ENCODE peak calls at places on chromosomes 6 and 20, in seven cellular contexts. X, I, P, A, W, V and Q are unnamed samples.

GRCh38 chr6:41641352-41641925 is 3.2 kb downstream of the MDFI start:
- DNase-seq in X (no peak), I (no peak), P (no peak), A (no peak), W (no peak), V (no peak), Q (no peak)

GRCh38 chr6:149852180-149852579 is 12.0 kb downstream of the LRP11 start:
- DNase-seq in X (no peak), I (no peak), P (no peak), A (no peak), W (no peak), V (no peak), Q (no peak)

GRCh38 chr6:106870069-106870468 is 104.5 kb downstream of the CD24 start:
- DNase-seq in X (no peak), I (no peak), P (no peak), A (no peak), W (no peak), V (no peak), Q (no peak)

GRCh38 chr6:112085666-112086065 is 1.6 kb downstream of the TUBE1 start:
- DNase-seq in X (no peak), I (no peak), P (no peak), A (no peak), W (no peak), V (no peak), Q (no peak)

GRCh38 chr20:56974499-56975250 is 291.8 kb downstream of the BMP7 start:
- DNase-seq in X (peak), I (peak), P (no peak), A (peak), W (no peak), V (peak), Q (no peak)

GRCh38 chr6:129890164-129890563 is 29.0 kb upstream of the TMEM244 start:
- DNase-seq in X (no peak), I (no peak), P (no peak), A (no peak), W (no peak), V (no peak), Q (no peak)

GRCh38 chr6:16769131-16769985 is 8.1 kb upstream of the ATXN1 start:
- DNase-seq in X (no peak), I (no peak), P (peak), A (no peak), W (peak), V (no peak), Q (peak)

GRCh38 chr6:144845181-144845580 is 560.0 kb downstream of the UTRN start:
- DNase-seq in X (no peak), I (no peak), P (no peak), A (no peak), W (no peak), V (no peak), Q (no peak)

GRCh38 chr6:140897804-140898573 is 1234.7 kb upstream of the GJE1 start:
- DNase-seq in X (no peak), I (no peak), P (no peak), A (no peak), W (no peak), V (no peak), Q (no peak)

GRCh38 chr6:3822747-3823445 is 26.3 kb upstream of the FAM50B start:
- DNase-seq in X (no peak), I (no peak), P (no peak), A (no peak), W (no peak), V (no peak), Q (no peak)

GRCh38 chr20:18571578-18571977 is 4.3 kb downstream of the SMIM26 start:
- DNase-seq in X (no peak), I (no peak), P (no peak), A (no peak), W (no peak), V (no peak), Q (no peak)

GRCh38 chr6:41767112-41767946 is 12.4 kb downstream of the FRS3 start:
- DNase-seq in X (no peak), I (no peak), P (no peak), A (no peak), W (no peak), V (no peak), Q (no peak)

GRCh38 chr6:10368841-10369240 is 46.0 kb downstream of the TFAP2A start:
- DNase-seq in X (no peak), I (no peak), P (no peak), A (no peak), W (no peak), V (no peak), Q (no peak)

GRCh38 chr6:44023586-44024454 is 103.4 kb downstream of the MRPL14 start:
- DNase-seq in X (no peak), I (no peak), P (no peak), A (no peak), W (no peak), V (no peak), Q (no peak)

GRCh38 chr6:71490876-71491275 is 202.3 kb downstream of the OGFRL1 start:
- DNase-seq in X (no peak), I (no peak), P (no peak), A (no peak), W (no peak), V (no peak), Q (no peak)

GRCh38 chr20:31811796-31812728 is 7.1 kb upstream of the MYLK2 start:
- DNase-seq in X (no peak), I (no peak), P (no peak), A (no peak), W (no peak), V (no peak), Q (no peak)

GRCh38 chr6:62150048-62150663 is 135.9 kb downstream of the KHDRBS2 start:
- DNase-seq in X (no peak), I (peak), P (no peak), A (peak), W (no peak), V (peak), Q (no peak)

GRCh38 chr20:51569815-51570741 is 27.6 kb upstream of the NFATC2 start:
- DNase-seq in X (peak), I (no peak), P (no peak), A (no peak), W (no peak), V (no peak), Q (peak)

GRCh38 chr20:47586648-47587306 is 85.1 kb downstream of the NCOA3 start:
- DNase-seq in X (no peak), I (no peak), P (no peak), A (no peak), W (no peak), V (peak), Q (no peak)

GRCh38 chr6:30686908-30687658 is 638 bp upstream of the PPP1R18 start:
- DNase-seq in X (peak), I (peak), P (peak), A (peak), W (peak), V (peak), Q (peak)

GRCh38 chr6:127972815-127973214 is 72.0 kb upstream of the THEMIS start:
- DNase-seq in X (no peak), I (no peak), P (peak), A (no peak), W (peak), V (no peak), Q (no peak)

GRCh38 chr6:17419189-17419575 is 25.8 kb downstream of the CAP2 start:
- DNase-seq in X (no peak), I (no peak), P (no peak), A (no peak), W (no peak), V (no peak), Q (no peak)

GRCh38 chr6:149277621-149278020 is 39.9 kb upstream of the TAB2 start:
- DNase-seq in X (no peak), I (no peak), P (no peak), A (no peak), W (no peak), V (no peak), Q (no peak)

GRCh38 chr6:16511048-16511660 is 250.1 kb downstream of the ATXN1 start:
- DNase-seq in X (no peak), I (no peak), P (no peak), A (no peak), W (no peak), V (peak), Q (no peak)

GRCh38 chr20:1225263-1225728 is 548 bp upstream of the RAD21L1 start:
- DNase-seq in X (no peak), I (no peak), P (no peak), A (no peak), W (no peak), V (no peak), Q (no peak)

GRCh38 chr20:50399917-50400704 is 110.1 kb upstream of the PTPN1 start:
- DNase-seq in X (no peak), I (no peak), P (no peak), A (no peak), W (no peak), V (no peak), Q (no peak)

GRCh38 chr6:161736341-161736740 is 462.5 kb upstream of the AGPAT4 start:
- DNase-seq in X (no peak), I (no peak), P (no peak), A (no peak), W (no peak), V (no peak), Q (no peak)

GRCh38 chr20:64244281-64244805 is 11.2 kb upstream of the PCMTD2 start:
- DNase-seq in X (no peak), I (no peak), P (no peak), A (no peak), W (no peak), V (no peak), Q (no peak)

GRCh38 chr20:32112862-32113261 is 3.3 kb downstream of the TM9SF4 start:
- DNase-seq in X (no peak), I (no peak), P (no peak), A (no peak), W (no peak), V (no peak), Q (peak)